ENCODE peak calls at places on chromosomes 11 and 22, in four cellular contexts. One of them, this sample, is unnamed.

GRCh38 chr22:26669060-26669481 is 11.7 kb downstream of the MIAT start:
- DNase-seq in SK-N-SH: peak; percentile 80
- DNase-seq in H1: no peak
- DNase-seq in HCT116: peak; percentile 62
- DNase-seq in this sample: no peak

GRCh38 chr11:20114588-20114987 is 45.7 kb downstream of the DBX1 start:
- DNase-seq in SK-N-SH: no peak
- DNase-seq in H1: no peak
- DNase-seq in HCT116: no peak
- DNase-seq in this sample: no peak

GRCh38 chr11:68550485-68550817 is 89.9 kb downstream of the PPP6R3 start:
- DNase-seq in SK-N-SH: no peak
- DNase-seq in H1: no peak
- DNase-seq in HCT116: no peak
- DNase-seq in this sample: no peak

GRCh38 chr11:121595717-121596156 is 143.0 kb upstream of the SORL1-AS1 start:
- DNase-seq in SK-N-SH: no peak
- DNase-seq in H1: no peak
- DNase-seq in HCT116: peak; percentile 27
- DNase-seq in this sample: peak; percentile 62

GRCh38 chr11:10457901-10458300 is 2.8 kb downstream of the AMPD3 start:
- DNase-seq in SK-N-SH: no peak
- DNase-seq in H1: no peak
- DNase-seq in HCT116: no peak
- DNase-seq in this sample: no peak

GRCh38 chr11:56700242-56700918 is 1.5 kb downstream of the OR9G1 start:
- DNase-seq in SK-N-SH: no peak
- DNase-seq in H1: no peak
- DNase-seq in HCT116: no peak
- DNase-seq in this sample: peak; percentile 25

GRCh38 chr11:112828433-112828832 is 132.8 kb upstream of the NCAM1 start:
- DNase-seq in SK-N-SH: no peak
- DNase-seq in H1: no peak
- DNase-seq in HCT116: no peak
- DNase-seq in this sample: no peak

GRCh38 chr11:94576306-94576705 is 9.1 kb downstream of the PIWIL4 start:
- DNase-seq in SK-N-SH: no peak
- DNase-seq in H1: no peak
- DNase-seq in HCT116: no peak
- DNase-seq in this sample: no peak

GRCh38 chr11:120248551-120249278 is 8.8 kb downstream of the POU2F3 start:
- DNase-seq in SK-N-SH: no peak
- DNase-seq in H1: no peak
- DNase-seq in HCT116: peak; percentile 56
- DNase-seq in this sample: no peak

GRCh38 chr11:45737056-45737455 is 67.9 kb upstream of the SLC35C1 start:
- DNase-seq in SK-N-SH: no peak
- DNase-seq in H1: no peak
- DNase-seq in HCT116: no peak
- DNase-seq in this sample: no peak

GRCh38 chr11:28606930-28607329 is 498.7 kb downstream of the METTL15 start:
- DNase-seq in SK-N-SH: no peak
- DNase-seq in H1: no peak
- DNase-seq in HCT116: no peak
- DNase-seq in this sample: no peak

GRCh38 chr22:35674335-35674734 is 26.1 kb downstream of the APOL6 start:
- DNase-seq in SK-N-SH: no peak
- DNase-seq in H1: no peak
- DNase-seq in HCT116: no peak
- DNase-seq in this sample: no peak

GRCh38 chr11:17561111-17561415 is 14.0 kb downstream of the OTOG start:
- DNase-seq in SK-N-SH: no peak
- DNase-seq in H1: no peak
- DNase-seq in HCT116: no peak
- DNase-seq in this sample: no peak

GRCh38 chr11:73869234-73869949 is 7.3 kb downstream of the COA4 start:
- DNase-seq in SK-N-SH: no peak
- DNase-seq in H1: no peak
- DNase-seq in HCT116: no peak
- DNase-seq in this sample: no peak

GRCh38 chr11:61974766-61975631 is 7.6 kb upstream of the FTH1 start:
- DNase-seq in SK-N-SH: no peak
- DNase-seq in H1: no peak
- DNase-seq in HCT116: no peak
- DNase-seq in this sample: no peak

GRCh38 chr11:31645747-31646146 is 136.2 kb downstream of the ELP4 start:
- DNase-seq in SK-N-SH: no peak
- DNase-seq in H1: no peak
- DNase-seq in HCT116: peak; percentile 33
- DNase-seq in this sample: no peak

GRCh38 chr11:41786087-41786486 is 326.6 kb upstream of the LRRC4C start:
- DNase-seq in SK-N-SH: no peak
- DNase-seq in H1: no peak
- DNase-seq in HCT116: no peak
- DNase-seq in this sample: no peak

GRCh38 chr22:23774922-23775436 is 2.3 kb downstream of the MMP11 start:
- DNase-seq in SK-N-SH: no peak
- DNase-seq in H1: no peak
- DNase-seq in HCT116: no peak
- DNase-seq in this sample: no peak

GRCh38 chr11:118910309-118911112 is 15.2 kb downstream of the BCL9L start:
- DNase-seq in SK-N-SH: no peak
- DNase-seq in H1: no peak
- DNase-seq in HCT116: no peak
- DNase-seq in this sample: no peak

GRCh38 chr11:8205566-8205965 is 36.7 kb upstream of the RIC3 start:
- DNase-seq in SK-N-SH: no peak
- DNase-seq in H1: no peak
- DNase-seq in HCT116: no peak
- DNase-seq in this sample: no peak

GRCh38 chr22:33101550-33101949 is 43.4 kb upstream of the SYN3 start:
- DNase-seq in SK-N-SH: peak; percentile 58
- DNase-seq in H1: no peak
- DNase-seq in HCT116: no peak
- DNase-seq in this sample: no peak
- TF ChIP-seq JUND in SK-N-SH: no peak
- TF ChIP-seq JUND in H1: no peak
- TF ChIP-seq JUND in HCT116: no peak
- TF ChIP-seq JUND in this sample: no peak

DNA sequence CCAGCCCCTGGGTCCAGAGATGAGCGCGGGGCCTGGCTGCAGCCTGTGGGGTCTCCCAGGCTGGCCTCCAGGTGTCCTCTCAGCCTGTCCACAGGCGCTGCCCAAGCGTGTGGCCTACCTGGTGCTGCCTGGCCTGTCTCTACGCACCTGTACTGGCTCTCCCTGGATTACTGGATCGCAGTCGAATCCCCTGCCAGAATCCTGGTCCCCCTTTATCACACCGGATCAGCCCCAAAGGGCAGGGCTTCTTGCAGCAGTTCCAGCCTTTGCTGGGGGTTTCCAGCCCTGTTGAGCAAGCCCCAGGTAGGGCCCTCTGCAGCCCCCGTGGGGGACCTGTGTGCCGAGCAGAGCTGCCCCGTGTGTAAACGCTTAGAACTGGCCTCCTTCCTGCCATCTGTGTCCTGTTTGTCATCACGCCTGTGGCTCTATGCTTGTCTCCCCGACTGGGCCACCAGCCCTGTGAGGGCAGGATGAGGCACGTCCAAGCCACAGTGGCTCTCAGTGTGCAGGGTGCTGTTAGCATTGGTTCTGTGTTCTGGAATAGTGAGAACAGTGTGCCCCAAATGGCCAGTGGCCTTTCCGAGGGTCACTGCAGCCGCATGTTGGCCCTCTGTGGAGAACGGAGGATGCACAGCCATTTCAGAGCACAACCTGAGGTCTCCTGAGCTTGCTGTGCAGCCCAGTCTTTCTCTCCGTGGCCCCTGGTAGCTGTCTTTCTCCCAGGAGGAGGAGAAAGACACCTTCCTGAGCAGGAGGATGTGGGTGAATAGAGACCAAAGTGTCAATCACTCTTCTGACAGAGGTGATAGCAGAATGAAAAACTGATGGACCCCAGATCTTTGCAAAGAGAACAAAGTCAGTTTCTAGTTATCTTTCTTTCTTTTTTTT is 13.9 kb upstream of the TXNRD2 start:
- DNase-seq in SK-N-SH: peak; percentile 15
- DNase-seq in H1: no peak
- DNase-seq in HCT116: no peak
- DNase-seq in this sample: no peak
- TF ChIP-seq JUND in SK-N-SH: no peak
- TF ChIP-seq JUND in H1: no peak
- TF ChIP-seq JUND in HCT116: no peak
- TF ChIP-seq JUND in this sample: no peak

GRCh38 chr22:17303840-17304779 is 65.2 kb upstream of the CECR2 start:
- DNase-seq in SK-N-SH: no peak
- DNase-seq in H1: no peak
- DNase-seq in HCT116: no peak
- DNase-seq in this sample: no peak
- TF ChIP-seq JUND in SK-N-SH: no peak
- TF ChIP-seq JUND in H1: no peak
- TF ChIP-seq JUND in HCT116: no peak
- TF ChIP-seq JUND in this sample: no peak

GRCh38 chr11:27171391-27171790 is 130.8 kb downstream of the BBOX1 start:
- DNase-seq in SK-N-SH: no peak
- DNase-seq in H1: no peak
- DNase-seq in HCT116: no peak
- DNase-seq in this sample: no peak
- TF ChIP-seq JUND in SK-N-SH: no peak
- TF ChIP-seq JUND in H1: no peak
- TF ChIP-seq JUND in HCT116: no peak
- TF ChIP-seq JUND in this sample: no peak

DNA sequence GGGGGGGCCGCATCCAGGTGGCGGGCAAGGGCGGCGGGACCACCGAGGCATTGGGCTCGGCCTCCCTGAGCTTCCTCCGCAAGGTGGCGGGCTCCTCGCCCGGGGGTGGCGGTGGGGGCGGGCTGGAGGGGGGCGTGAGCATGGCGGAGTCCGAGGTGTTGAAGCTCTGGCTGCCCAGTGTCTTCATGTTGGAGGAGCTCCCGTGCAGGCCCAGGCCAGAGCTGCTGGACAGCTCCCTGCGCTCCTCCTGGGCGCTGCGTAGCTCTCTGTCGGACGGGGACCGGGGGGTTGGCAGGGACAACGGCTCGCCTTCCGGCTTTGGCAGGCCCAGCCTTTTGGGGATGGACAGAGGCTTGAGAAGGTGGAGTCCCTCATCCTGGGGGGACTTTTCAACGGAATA is 43.9 kb upstream of the BID start:
- DNase-seq in SK-N-SH: no peak
- DNase-seq in H1: no peak
- DNase-seq in HCT116: no peak
- DNase-seq in this sample: no peak
- TF ChIP-seq JUND in SK-N-SH: no peak
- TF ChIP-seq JUND in H1: no peak
- TF ChIP-seq JUND in HCT116: no peak
- TF ChIP-seq JUND in this sample: no peak

GRCh38 chr22:29773233-29773632 is 6.1 kb downstream of the UQCR10 start:
- DNase-seq in SK-N-SH: no peak
- DNase-seq in H1: peak; percentile 23
- DNase-seq in HCT116: peak; percentile 36
- DNase-seq in this sample: no peak
- TF ChIP-seq JUND in SK-N-SH: no peak
- TF ChIP-seq JUND in H1: no peak
- TF ChIP-seq JUND in HCT116: peak; percentile 64
- TF ChIP-seq JUND in this sample: no peak